ENCODE peak calls at places on chromosomes 7 and 10, in eight cellular contexts. H, C, J, R, M, F, Y and L are unnamed samples.

GRCh38 chr10:33968983-33969382 is 634.5 kb upstream of the NRP1 start:
- DNase-seq in J (no peak), M (no peak), H (no peak), F (no peak), Y (no peak), R (no peak), C (no peak), L (no peak)

GRCh38 chr10:84375011-84375410 is 46.6 kb downstream of the CCSER2 start:
- DNase-seq in R (peak; percentile 51), J (no peak), C (peak; percentile 12), H (no peak), Y (peak; percentile 79), M (peak; percentile 73), F (no peak), L (peak; percentile 20)

GRCh38 chr7:108308276-108308675 is 148.0 kb downstream of the NRCAM start:
- DNase-seq in H (no peak), J (no peak), F (no peak), M (peak; percentile 55), R (peak; percentile 34), C (no peak), Y (no peak), L (no peak)

GRCh38 chr7:73615886-73616285 is 8.4 kb downstream of the MLXIPL start:
- DNase-seq in J (no peak), H (no peak), C (no peak), F (no peak), Y (peak; percentile 59), M (peak; percentile 32), R (no peak), L (no peak)

GRCh38 chr10:43576580-43576979 is 2.2 kb upstream of the ZNF239 start:
- DNase-seq in J (no peak), C (no peak), H (no peak), R (no peak), Y (no peak), M (no peak), F (no peak), L (no peak)

GRCh38 chr7:105309235-105310156 is 79.2 kb downstream of the SRPK2 start:
- DNase-seq in J (no peak), R (no peak), Y (peak; percentile 48), M (no peak), C (no peak), F (no peak), H (no peak), L (no peak)

GRCh38 chr7:30143748-30144251 is 9.0 kb downstream of the MTURN start:
- DNase-seq in M (peak; percentile 31), Y (no peak), J (no peak), R (peak; percentile 85), H (no peak), F (no peak), C (no peak), L (no peak)

GRCh38 chr10:33298110-33298509 is 36.4 kb downstream of the NRP1 start:
- DNase-seq in M (no peak), J (no peak), R (no peak), Y (no peak), F (no peak), H (no peak), C (no peak), L (no peak)

GRCh38 chr10:3761111-3761686 is 23.8 kb downstream of the KLF6 start:
- DNase-seq in F (peak; percentile 57), J (no peak), H (no peak), M (no peak), Y (no peak), C (no peak), R (peak; percentile 53), L (no peak)

GRCh38 chr7:138499340-138499739 is 39.3 kb downstream of the TRIM24 start:
- DNase-seq in F (no peak), H (no peak), C (no peak), M (no peak), Y (no peak), R (no peak), J (no peak), L (no peak)

GRCh38 chr7:149773446-149774236 is at the start of gene ZNF467:
- DNase-seq in H (no peak), R (no peak), Y (peak; percentile 43), M (peak; percentile 87), F (no peak), J (no peak), C (no peak), L (no peak)

GRCh38 chr7:12895296-12895695 is 207.9 kb downstream of the ARL4A start:
- DNase-seq in C (peak; percentile 43), H (no peak), R (no peak), Y (no peak), M (no peak), F (no peak), J (no peak), L (no peak)

GRCh38 chr7:8363407-8364015 is 69.9 kb upstream of the NXPH1 start:
- DNase-seq in J (no peak), Y (no peak), C (no peak), F (no peak), H (no peak), R (peak; percentile 67), M (no peak), L (no peak)

GRCh38 chr10:104299031-104299904 is 30.3 kb downstream of the GSTO2 start:
- DNase-seq in H (no peak), F (no peak), C (peak; percentile 36), M (peak; percentile 93), Y (no peak), R (no peak), J (no peak), L (no peak)

GRCh38 chr7:142275028-142275427 is 17.2 kb upstream of the PRSS58 start:
- DNase-seq in R (no peak), H (no peak), M (no peak), J (no peak), C (no peak), Y (no peak), F (no peak), L (no peak)

GRCh38 chr7:88458931-88459330 is 152.2 kb upstream of the STEAP4 start:
- DNase-seq in H (no peak), Y (no peak), J (no peak), M (no peak), F (no peak), R (no peak), C (no peak), L (no peak)

GRCh38 chr7:88465586-88465985 is 158.9 kb upstream of the STEAP4 start:
- DNase-seq in J (no peak), R (peak; percentile 37), M (no peak), F (no peak), H (no peak), C (no peak), Y (no peak), L (no peak)

DNA sequence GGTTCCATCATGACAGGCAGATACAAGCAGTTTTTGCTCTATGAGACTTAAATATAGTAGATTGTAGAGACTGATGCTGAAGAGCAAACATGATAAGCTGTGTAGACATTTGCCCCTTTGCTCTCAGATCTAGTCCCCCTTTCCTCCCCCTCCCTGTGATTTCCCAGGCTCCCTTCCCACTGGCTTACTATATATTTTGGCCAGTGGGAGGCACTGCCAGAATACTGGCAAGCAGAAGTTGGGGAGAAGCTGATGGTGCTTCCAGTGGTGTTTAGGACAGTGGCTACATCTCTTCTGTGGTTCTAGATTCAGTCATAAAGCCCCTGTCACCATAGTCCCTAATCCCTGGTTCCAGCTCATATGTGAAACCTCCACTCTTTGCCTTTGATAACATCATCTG is 156.1 kb upstream of the STEAP4 start:
- DNase-seq in F (no peak), Y (peak; percentile 10), H (no peak), M (no peak), C (no peak), R (no peak), J (no peak), L (no peak)
- TF ChIP-seq CTCF in F (no peak), Y (peak; percentile 30), H (no peak), M (no peak), C (no peak), R (no peak), J (peak; percentile 31), L (no peak)

GRCh38 chr10:31765546-31765945 is 163.1 kb downstream of the ARHGAP12 start:
- DNase-seq in C (peak; percentile 59), F (no peak), J (no peak), M (no peak), Y (no peak), R (no peak), H (no peak), L (no peak)
- TF ChIP-seq CTCF in C (no peak), F (no peak), J (no peak), M (no peak), Y (no peak), R (no peak), H (no peak), L (no peak)

GRCh38 chr7:34931739-34932138 is 105.5 kb downstream of the DPY19L1 start:
- DNase-seq in H (no peak), M (no peak), J (no peak), R (no peak), C (no peak), Y (no peak), F (no peak), L (no peak)

GRCh38 chr7:34928560-34928959 is 108.7 kb downstream of the DPY19L1 start:
- DNase-seq in R (no peak), Y (no peak), F (no peak), M (no peak), H (no peak), C (no peak), J (no peak), L (no peak)

DNA sequence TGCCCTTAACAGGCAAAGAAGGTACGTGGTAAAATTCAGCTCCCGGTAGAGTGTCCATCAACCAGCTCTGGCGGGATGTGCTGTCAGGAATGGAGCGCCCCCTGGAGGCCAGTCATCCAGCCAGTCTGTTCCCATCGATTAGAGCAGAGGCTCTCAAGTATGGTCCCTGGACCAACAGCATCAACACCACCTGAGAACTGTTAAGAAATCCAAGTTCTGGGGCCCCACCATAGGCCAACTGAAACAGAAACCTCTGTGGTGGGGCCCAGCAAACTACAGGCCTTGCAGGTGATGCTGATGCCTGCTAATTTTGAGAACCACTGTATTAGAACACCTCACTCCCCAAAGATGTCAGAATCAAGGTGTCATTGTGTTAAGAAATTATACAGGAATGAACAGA is 109.2 kb downstream of the DPY19L1 start:
- DNase-seq in F (no peak), M (peak; percentile 40), Y (peak; percentile 93), C (no peak), H (no peak), J (peak; percentile 56), R (peak; percentile 9), L (peak; percentile 56)
- TF ChIP-seq CTCF in F (peak; percentile 39), M (peak; percentile 45), Y (peak; percentile 66), C (peak; percentile 46), H (peak; percentile 34), J (peak; percentile 76), R (peak; percentile 46), L (peak; percentile 71)

GRCh38 chr10:86756511-86757109 is at the start of gene BMPR1A:
- DNase-seq in M (peak; percentile 96), C (no peak), J (no peak), R (peak; percentile 20), F (no peak), H (peak; percentile 25), Y (peak; percentile 63), L (peak; percentile 96)

GRCh38 chr10:86758231-86759072 is 2.0 kb downstream of the BMPR1A start:
- DNase-seq in C (no peak), Y (peak; percentile 56), R (peak; percentile 46), J (no peak), H (no peak), M (peak; percentile 40), F (no peak), L (no peak)

GRCh38 chr10:86755454-86755739 is 1.0 kb upstream of the BMPR1A start:
- DNase-seq in M (no peak), H (no peak), C (no peak), F (no peak), Y (no peak), R (no peak), J (no peak), L (no peak)

GRCh38 chr10:86755740-86756510 is 494 bp upstream of the BMPR1A start:
- DNase-seq in Y (peak; percentile 96), C (no peak), J (peak; percentile 61), M (peak; percentile 87), H (no peak), F (peak; percentile 80), R (peak; percentile 85), L (peak; percentile 52)

GRCh38 chr10:86757110-86757790 is 831 bp downstream of the BMPR1A start:
- DNase-seq in H (no peak), R (peak; percentile 51), F (no peak), M (peak; percentile 71), Y (peak; percentile 50), J (no peak), C (no peak), L (peak; percentile 29)
- TF ChIP-seq CTCF in H (peak; percentile 26), R (peak; percentile 16), F (no peak), M (peak; percentile 40), Y (peak; percentile 30), J (no peak), C (peak; percentile 43), L (peak; percentile 55)